ENCODE peak calls at places on chromosomes 1 and 21, in six cellular contexts. One of them, this sample, is unnamed.

GRCh38 chr1:179779645-179780272 is 36.7 kb downstream of the FAM163A start:
- DNase-seq in foreskin fibroblast: peak; percentile 47
- DNase-seq in left colon: no peak
- DNase-seq in iPS-NIHi11: no peak
- DNase-seq in GM23248: peak; percentile 31
- DNase-seq in AG10803: peak; percentile 5
- DNase-seq in this sample: no peak

GRCh38 chr1:46686255-46686654 is 14.6 kb downstream of the TEX38 start:
- DNase-seq in iPS-NIHi11: no peak
- DNase-seq in GM23248: no peak
- DNase-seq in left colon: no peak
- DNase-seq in AG10803: no peak
- DNase-seq in foreskin fibroblast: no peak
- DNase-seq in this sample: no peak

GRCh38 chr1:200415693-200416593 is 6.1 kb upstream of the ZNF281 start:
- DNase-seq in GM23248: peak; percentile 94
- DNase-seq in foreskin fibroblast: peak; percentile 97
- DNase-seq in iPS-NIHi11: no peak
- DNase-seq in AG10803: peak; percentile 97
- DNase-seq in left colon: peak; percentile 35
- DNase-seq in this sample: peak; percentile 87

GRCh38 chr1:40956397-40956796 is 23.1 kb upstream of the CTPS1 start:
- DNase-seq in left colon: no peak
- DNase-seq in foreskin fibroblast: no peak
- DNase-seq in iPS-NIHi11: no peak
- DNase-seq in GM23248: no peak
- DNase-seq in AG10803: no peak
- DNase-seq in this sample: no peak

GRCh38 chr1:200359610-200360163 is 50.1 kb downstream of the ZNF281 start:
- DNase-seq in left colon: no peak
- DNase-seq in foreskin fibroblast: peak; percentile 77
- DNase-seq in GM23248: peak; percentile 82
- DNase-seq in iPS-NIHi11: no peak
- DNase-seq in AG10803: peak; percentile 72
- DNase-seq in this sample: no peak

GRCh38 chr21:38080888-38081287 is 164.6 kb upstream of the KCNJ6 start:
- DNase-seq in iPS-NIHi11: no peak
- DNase-seq in left colon: no peak
- DNase-seq in GM23248: no peak
- DNase-seq in foreskin fibroblast: no peak
- DNase-seq in AG10803: no peak
- DNase-seq in this sample: no peak

GRCh38 chr1:16026723-16027484 is 5.1 kb downstream of the CLCNKA start:
- DNase-seq in foreskin fibroblast: no peak
- DNase-seq in left colon: no peak
- DNase-seq in iPS-NIHi11: peak; percentile 88
- DNase-seq in AG10803: no peak
- DNase-seq in GM23248: peak; percentile 39
- DNase-seq in this sample: no peak

GRCh38 chr21:32413697-32414578 is 1.4 kb downstream of the EVA1C start:
- DNase-seq in foreskin fibroblast: peak; percentile 49
- DNase-seq in GM23248: peak; percentile 37
- DNase-seq in AG10803: no peak
- DNase-seq in left colon: peak; percentile 35
- DNase-seq in iPS-NIHi11: no peak
- DNase-seq in this sample: no peak

GRCh38 chr1:167928457-167928852 is 8.0 kb upstream of the DCAF6 start:
- DNase-seq in AG10803: no peak
- DNase-seq in foreskin fibroblast: no peak
- DNase-seq in GM23248: no peak
- DNase-seq in iPS-NIHi11: no peak
- DNase-seq in left colon: no peak
- DNase-seq in this sample: no peak